ENCODE peak calls at places on chromosomes 16 and 17, in seven cellular contexts. One of them, this sample, is unnamed.

GRCh38 chr16:85061566-85061965 is 34.0 kb downstream of the KIAA0513 start:
- DNase-seq in stomach: peak
- DNase-seq in pancreas: no peak
- DNase-seq in AG04450: no peak
- DNase-seq in HTR-8/SVneo: no peak
- DNase-seq in sigmoid colon: peak
- DNase-seq in left lung: peak
- DNase-seq in this sample: no peak

GRCh38 chr17:77499699-77500435 is 359.1 kb downstream of the SEC14L1 start:
- DNase-seq in pancreas: no peak
- DNase-seq in stomach: no peak
- DNase-seq in AG04450: no peak
- DNase-seq in left lung: no peak
- DNase-seq in sigmoid colon: peak
- DNase-seq in HTR-8/SVneo: no peak
- DNase-seq in this sample: no peak

GRCh38 chr16:19236561-19236960 is 49.0 kb upstream of the CLEC19A start:
- DNase-seq in pancreas: no peak
- DNase-seq in sigmoid colon: no peak
- DNase-seq in AG04450: no peak
- DNase-seq in stomach: peak
- DNase-seq in HTR-8/SVneo: no peak
- DNase-seq in left lung: no peak
- DNase-seq in this sample: no peak

GRCh38 chr17:56074366-56074765 is 78.9 kb upstream of the ANKFN1 start:
- DNase-seq in stomach: no peak
- DNase-seq in left lung: no peak
- DNase-seq in AG04450: no peak
- DNase-seq in sigmoid colon: no peak
- DNase-seq in pancreas: no peak
- DNase-seq in HTR-8/SVneo: no peak
- DNase-seq in this sample: no peak

GRCh38 chr17:40182606-40183005 is 5.3 kb downstream of the RAPGEFL1 start:
- DNase-seq in stomach: no peak
- DNase-seq in left lung: no peak
- DNase-seq in pancreas: no peak
- DNase-seq in AG04450: no peak
- DNase-seq in sigmoid colon: no peak
- DNase-seq in HTR-8/SVneo: no peak
- DNase-seq in this sample: no peak

GRCh38 chr17:32801193-32801592 is 75.7 kb downstream of the MYO1D start:
- DNase-seq in HTR-8/SVneo: no peak
- DNase-seq in pancreas: no peak
- DNase-seq in left lung: no peak
- DNase-seq in sigmoid colon: no peak
- DNase-seq in stomach: no peak
- DNase-seq in AG04450: no peak
- DNase-seq in this sample: no peak

GRCh38 chr16:51034481-51035109 is 116.5 kb downstream of the SALL1 start:
- DNase-seq in sigmoid colon: no peak
- DNase-seq in left lung: no peak
- DNase-seq in AG04450: no peak
- DNase-seq in stomach: no peak
- DNase-seq in HTR-8/SVneo: no peak
- DNase-seq in pancreas: no peak
- DNase-seq in this sample: peak

GRCh38 chr16:23320695-23321094 is 18.6 kb downstream of the SCNN1B start:
- DNase-seq in HTR-8/SVneo: no peak
- DNase-seq in AG04450: no peak
- DNase-seq in pancreas: no peak
- DNase-seq in stomach: no peak
- DNase-seq in left lung: peak
- DNase-seq in sigmoid colon: peak
- DNase-seq in this sample: no peak

GRCh38 chr17:59356543-59357218 is 25.2 kb downstream of the YPEL2 start:
- DNase-seq in sigmoid colon: no peak
- DNase-seq in left lung: no peak
- DNase-seq in pancreas: no peak
- DNase-seq in AG04450: no peak
- DNase-seq in stomach: no peak
- DNase-seq in HTR-8/SVneo: no peak
- DNase-seq in this sample: no peak

GRCh38 chr16:65754799-65755691 is 611.4 kb upstream of the CDH5 start:
- DNase-seq in HTR-8/SVneo: no peak
- DNase-seq in left lung: no peak
- DNase-seq in pancreas: no peak
- DNase-seq in stomach: no peak
- DNase-seq in AG04450: peak
- DNase-seq in sigmoid colon: peak
- DNase-seq in this sample: no peak

GRCh38 chr17:28402844-28403243 is 3.2 kb downstream of the SLC46A1 start:
- DNase-seq in HTR-8/SVneo: no peak
- DNase-seq in AG04450: no peak
- DNase-seq in left lung: no peak
- DNase-seq in pancreas: no peak
- DNase-seq in sigmoid colon: no peak
- DNase-seq in stomach: no peak
- DNase-seq in this sample: no peak

GRCh38 chr17:7081341-7082062 is 1.5 kb upstream of the CLEC10A start:
- DNase-seq in stomach: no peak
- DNase-seq in AG04450: no peak
- DNase-seq in HTR-8/SVneo: no peak
- DNase-seq in left lung: no peak
- DNase-seq in sigmoid colon: no peak
- DNase-seq in pancreas: no peak
- DNase-seq in this sample: no peak

GRCh38 chr17:65236321-65236720 is 99.2 kb downstream of the RGS9 start:
- DNase-seq in sigmoid colon: no peak
- DNase-seq in stomach: no peak
- DNase-seq in AG04450: no peak
- DNase-seq in HTR-8/SVneo: no peak
- DNase-seq in pancreas: no peak
- DNase-seq in left lung: no peak
- DNase-seq in this sample: no peak

GRCh38 chr17:69581061-69581955 is 166.8 kb downstream of the MAP2K6 start:
- DNase-seq in left lung: no peak
- DNase-seq in sigmoid colon: no peak
- DNase-seq in HTR-8/SVneo: no peak
- DNase-seq in stomach: no peak
- DNase-seq in pancreas: no peak
- DNase-seq in AG04450: no peak
- DNase-seq in this sample: no peak

GRCh38 chr16:58814348-58814801 is 80.3 kb upstream of the GOT2 start:
- DNase-seq in sigmoid colon: no peak
- DNase-seq in HTR-8/SVneo: peak
- DNase-seq in stomach: peak
- DNase-seq in AG04450: peak
- DNase-seq in left lung: no peak
- DNase-seq in pancreas: peak
- DNase-seq in this sample: peak

GRCh38 chr17:76682306-76682705 is 28.5 kb downstream of the MXRA7 start:
- DNase-seq in stomach: no peak
- DNase-seq in pancreas: no peak
- DNase-seq in AG04450: no peak
- DNase-seq in sigmoid colon: peak
- DNase-seq in HTR-8/SVneo: no peak
- DNase-seq in left lung: no peak
- DNase-seq in this sample: no peak

GRCh38 chr17:1754430-1755112 is 7.3 kb upstream of the SERPINF1 start:
- DNase-seq in pancreas: no peak
- DNase-seq in HTR-8/SVneo: no peak
- DNase-seq in left lung: no peak
- DNase-seq in stomach: no peak
- DNase-seq in sigmoid colon: no peak
- DNase-seq in AG04450: no peak
- DNase-seq in this sample: no peak

GRCh38 chr17:372157-373152 is 19.8 kb upstream of the RPH3AL start:
- DNase-seq in sigmoid colon: no peak
- DNase-seq in AG04450: no peak
- DNase-seq in pancreas: no peak
- DNase-seq in left lung: no peak
- DNase-seq in HTR-8/SVneo: no peak
- DNase-seq in stomach: no peak
- DNase-seq in this sample: no peak

GRCh38 chr17:47741109-47741792 is 8.2 kb downstream of the TBX21 start:
- DNase-seq in sigmoid colon: peak
- DNase-seq in HTR-8/SVneo: no peak
- DNase-seq in pancreas: no peak
- DNase-seq in AG04450: no peak
- DNase-seq in left lung: no peak
- DNase-seq in stomach: peak
- DNase-seq in this sample: no peak

GRCh38 chr16:29925173-29925804 is 737 bp downstream of the KCTD13 start:
- DNase-seq in sigmoid colon: no peak
- DNase-seq in pancreas: no peak
- DNase-seq in stomach: no peak
- DNase-seq in left lung: no peak
- DNase-seq in AG04450: no peak
- DNase-seq in HTR-8/SVneo: no peak
- DNase-seq in this sample: no peak

GRCh38 chr16:84471316-84471715 is 33.1 kb downstream of the MEAK7 start:
- DNase-seq in pancreas: no peak
- DNase-seq in AG04450: no peak
- DNase-seq in left lung: no peak
- DNase-seq in sigmoid colon: no peak
- DNase-seq in stomach: peak
- DNase-seq in HTR-8/SVneo: no peak
- DNase-seq in this sample: no peak

GRCh38 chr17:40063034-40063765 is 435 bp downstream of the THRA start:
- DNase-seq in HTR-8/SVneo: no peak
- DNase-seq in pancreas: peak
- DNase-seq in left lung: peak
- DNase-seq in stomach: peak
- DNase-seq in AG04450: no peak
- DNase-seq in sigmoid colon: peak
- DNase-seq in this sample: no peak

GRCh38 chr16:64253525-64253924 is 868.3 kb downstream of the CDH11 start:
- DNase-seq in stomach: no peak
- DNase-seq in sigmoid colon: no peak
- DNase-seq in HTR-8/SVneo: no peak
- DNase-seq in pancreas: no peak
- DNase-seq in AG04450: no peak
- DNase-seq in left lung: no peak
- DNase-seq in this sample: no peak

GRCh38 chr17:14797021-14797420 is 468.1 kb downstream of the PMP22 start:
- DNase-seq in sigmoid colon: no peak
- DNase-seq in stomach: no peak
- DNase-seq in pancreas: no peak
- DNase-seq in HTR-8/SVneo: no peak
- DNase-seq in AG04450: no peak
- DNase-seq in left lung: no peak
- DNase-seq in this sample: no peak

This sample was measured in A673.